ENCODE peak calls at places on chromosomes 3 and 15, in nine cellular contexts. One of them, this sample, is unnamed.

GRCh38 chr3:147299656-147300055 is 106.7 kb downstream of the ZIC4 start:
- DNase-seq in CD8-positive, alpha-beta T cell: no peak
- DNase-seq in A549: no peak
- DNase-seq in heart left ventricle: no peak
- DNase-seq in thoracic aorta: no peak
- DNase-seq in fibroblast of mammary gland: peak
- DNase-seq in effector memory CD4-positive, alpha-beta T cell: no peak
- DNase-seq in HL-60: no peak
- DNase-seq in AG04450: no peak
- DNase-seq in this sample: no peak

GRCh38 chr3:65048151-65048550 is 360.4 kb upstream of the ADAMTS9 start:
- DNase-seq in heart left ventricle: no peak
- DNase-seq in CD8-positive, alpha-beta T cell: no peak
- DNase-seq in HL-60: no peak
- DNase-seq in fibroblast of mammary gland: no peak
- DNase-seq in AG04450: no peak
- DNase-seq in A549: no peak
- DNase-seq in effector memory CD4-positive, alpha-beta T cell: no peak
- DNase-seq in thoracic aorta: no peak
- DNase-seq in this sample: no peak

GRCh38 chr3:48435774-48436476 is 4.0 kb downstream of the CCDC51 start:
- DNase-seq in thoracic aorta: no peak
- DNase-seq in CD8-positive, alpha-beta T cell: peak
- DNase-seq in fibroblast of mammary gland: peak
- DNase-seq in HL-60: peak
- DNase-seq in effector memory CD4-positive, alpha-beta T cell: peak
- DNase-seq in A549: peak
- DNase-seq in heart left ventricle: peak
- DNase-seq in AG04450: peak
- DNase-seq in this sample: no peak

GRCh38 chr15:68818088-68818670 is 2.5 kb downstream of the ANP32A start:
- DNase-seq in AG04450: no peak
- DNase-seq in A549: peak
- DNase-seq in thoracic aorta: no peak
- DNase-seq in heart left ventricle: peak
- DNase-seq in effector memory CD4-positive, alpha-beta T cell: peak
- DNase-seq in fibroblast of mammary gland: peak
- DNase-seq in HL-60: no peak
- DNase-seq in CD8-positive, alpha-beta T cell: peak
- DNase-seq in this sample: no peak

GRCh38 chr3:119529883-119530282 is 29.5 kb downstream of the CD80 start:
- DNase-seq in AG04450: peak
- DNase-seq in A549: no peak
- DNase-seq in thoracic aorta: no peak
- DNase-seq in CD8-positive, alpha-beta T cell: no peak
- DNase-seq in effector memory CD4-positive, alpha-beta T cell: no peak
- DNase-seq in HL-60: no peak
- DNase-seq in fibroblast of mammary gland: peak
- DNase-seq in heart left ventricle: no peak
- DNase-seq in this sample: no peak

GRCh38 chr3:119304201-119304713 is 10.1 kb downstream of the ARHGAP31 start:
- DNase-seq in AG04450: no peak
- DNase-seq in effector memory CD4-positive, alpha-beta T cell: no peak
- DNase-seq in HL-60: no peak
- DNase-seq in heart left ventricle: no peak
- DNase-seq in A549: no peak
- DNase-seq in fibroblast of mammary gland: peak
- DNase-seq in CD8-positive, alpha-beta T cell: no peak
- DNase-seq in thoracic aorta: no peak
- DNase-seq in this sample: peak

GRCh38 chr3:169495569-169495968 is 167.9 kb downstream of the MECOM start:
- DNase-seq in fibroblast of mammary gland: no peak
- DNase-seq in effector memory CD4-positive, alpha-beta T cell: no peak
- DNase-seq in thoracic aorta: no peak
- DNase-seq in AG04450: no peak
- DNase-seq in heart left ventricle: no peak
- DNase-seq in A549: no peak
- DNase-seq in HL-60: no peak
- DNase-seq in CD8-positive, alpha-beta T cell: no peak
- DNase-seq in this sample: no peak

GRCh38 chr3:120597445-120598049 is 1.4 kb downstream of the NDUFB4 start:
- DNase-seq in CD8-positive, alpha-beta T cell: no peak
- DNase-seq in fibroblast of mammary gland: no peak
- DNase-seq in AG04450: no peak
- DNase-seq in HL-60: no peak
- DNase-seq in A549: no peak
- DNase-seq in thoracic aorta: no peak
- DNase-seq in effector memory CD4-positive, alpha-beta T cell: no peak
- DNase-seq in heart left ventricle: no peak
- DNase-seq in this sample: no peak

GRCh38 chr15:83285284-83285978 is 967 bp upstream of the BNC1 start:
- DNase-seq in AG04450: no peak
- DNase-seq in fibroblast of mammary gland: no peak
- DNase-seq in thoracic aorta: no peak
- DNase-seq in effector memory CD4-positive, alpha-beta T cell: no peak
- DNase-seq in A549: no peak
- DNase-seq in CD8-positive, alpha-beta T cell: no peak
- DNase-seq in HL-60: no peak
- DNase-seq in heart left ventricle: no peak
- DNase-seq in this sample: no peak

GRCh38 chr15:83282141-83282540 is 2.3 kb downstream of the BNC1 start:
- DNase-seq in thoracic aorta: no peak
- DNase-seq in AG04450: no peak
- DNase-seq in A549: no peak
- DNase-seq in HL-60: no peak
- DNase-seq in fibroblast of mammary gland: no peak
- DNase-seq in effector memory CD4-positive, alpha-beta T cell: no peak
- DNase-seq in heart left ventricle: no peak
- DNase-seq in CD8-positive, alpha-beta T cell: no peak
- DNase-seq in this sample: no peak

GRCh38 chr15:83284563-83285283 is at the start of gene BNC1:
- DNase-seq in thoracic aorta: no peak
- DNase-seq in fibroblast of mammary gland: no peak
- DNase-seq in HL-60: no peak
- DNase-seq in AG04450: no peak
- DNase-seq in heart left ventricle: peak
- DNase-seq in effector memory CD4-positive, alpha-beta T cell: no peak
- DNase-seq in A549: no peak
- DNase-seq in CD8-positive, alpha-beta T cell: no peak
- DNase-seq in this sample: no peak

GRCh38 chr15:83283813-83284562 is 476 bp downstream of the BNC1 start:
- DNase-seq in heart left ventricle: peak
- DNase-seq in AG04450: no peak
- DNase-seq in CD8-positive, alpha-beta T cell: no peak
- DNase-seq in thoracic aorta: no peak
- DNase-seq in fibroblast of mammary gland: no peak
- DNase-seq in effector memory CD4-positive, alpha-beta T cell: no peak
- DNase-seq in HL-60: no peak
- DNase-seq in A549: no peak
- DNase-seq in this sample: no peak

DNA sequence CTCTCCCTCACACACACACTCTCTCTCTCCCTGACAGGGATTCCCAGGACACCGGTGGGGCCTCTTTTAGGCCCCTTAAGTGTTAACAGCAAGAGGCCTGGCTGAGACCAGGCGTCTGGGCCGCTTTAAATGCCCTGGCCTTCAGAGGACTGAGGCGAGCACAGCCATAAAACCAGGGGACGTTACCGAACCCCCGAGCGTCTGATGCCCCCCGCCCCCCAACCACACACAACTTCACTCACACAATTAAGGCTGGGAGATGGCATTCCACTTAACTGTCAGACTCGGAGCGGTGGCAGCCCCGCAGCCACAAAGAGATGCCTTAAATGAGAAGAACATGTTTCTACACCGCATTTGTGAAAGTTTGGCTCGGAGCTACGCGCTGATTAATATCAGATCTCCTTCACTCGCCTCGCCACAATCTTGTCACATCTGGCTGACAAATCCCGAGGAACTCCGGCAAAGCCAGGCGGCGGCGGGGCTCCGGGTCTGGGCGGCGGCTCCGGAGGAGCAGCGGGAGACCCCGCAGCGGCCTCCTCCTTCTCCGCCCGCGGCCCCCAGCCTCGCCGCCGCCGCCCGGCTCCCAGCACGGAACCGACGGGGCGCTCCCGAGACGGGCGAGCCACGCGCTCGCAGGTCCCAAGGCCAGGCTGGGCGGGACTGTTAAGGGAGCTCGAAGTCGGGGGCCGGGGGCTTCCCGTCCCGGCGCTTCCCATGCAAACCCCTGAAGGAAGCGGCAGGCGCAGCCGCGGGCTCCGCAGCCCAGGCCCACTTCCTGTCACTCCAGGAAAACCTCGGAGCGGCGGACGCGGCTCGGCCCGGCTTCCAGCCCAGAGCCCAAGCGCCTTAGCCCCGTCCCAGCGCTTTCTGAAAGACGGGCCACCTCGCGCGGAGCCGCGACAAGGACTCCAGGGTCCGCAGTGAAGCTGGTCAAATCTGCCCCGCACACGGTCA is 1.3 kb downstream of the BNC1 start:
- DNase-seq in thoracic aorta: no peak
- DNase-seq in heart left ventricle: peak
- DNase-seq in fibroblast of mammary gland: peak
- DNase-seq in effector memory CD4-positive, alpha-beta T cell: no peak
- DNase-seq in CD8-positive, alpha-beta T cell: no peak
- DNase-seq in A549: no peak
- DNase-seq in HL-60: no peak
- DNase-seq in AG04450: no peak
- DNase-seq in this sample: no peak
- H3K4me3 ChIP-seq in thoracic aorta: peak
- H3K4me3 ChIP-seq in heart left ventricle: peak
- H3K4me3 ChIP-seq in fibroblast of mammary gland: peak
- H3K4me3 ChIP-seq in effector memory CD4-positive, alpha-beta T cell: no peak
- H3K4me3 ChIP-seq in CD8-positive, alpha-beta T cell: no peak
- H3K4me3 ChIP-seq in A549: peak
- H3K4me3 ChIP-seq in HL-60: no peak
- H3K4me3 ChIP-seq in AG04450: peak
- H3K4me3 ChIP-seq in this sample: peak

DNA sequence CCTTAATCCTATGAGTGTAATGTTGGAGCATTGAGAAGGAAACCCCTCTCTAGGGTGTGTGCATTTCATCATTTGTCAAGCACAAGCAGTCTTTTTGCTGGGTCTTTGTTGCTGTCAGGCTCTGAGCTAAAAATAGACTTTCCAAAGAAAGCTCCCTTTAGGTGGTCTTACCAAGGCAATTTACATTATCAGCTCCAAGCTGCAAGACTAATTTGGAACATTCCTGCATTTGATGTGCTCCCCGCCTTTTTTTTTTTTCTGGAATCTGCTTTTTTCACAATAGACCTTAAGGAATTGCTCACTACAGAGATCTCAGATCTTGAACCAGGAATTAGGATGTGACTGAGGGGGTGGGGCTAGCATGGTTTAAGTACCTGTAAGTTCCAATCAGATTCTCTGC is 60.6 kb upstream of the STAC start:
- DNase-seq in heart left ventricle: no peak
- DNase-seq in CD8-positive, alpha-beta T cell: no peak
- DNase-seq in thoracic aorta: no peak
- DNase-seq in HL-60: no peak
- DNase-seq in fibroblast of mammary gland: no peak
- DNase-seq in AG04450: no peak
- DNase-seq in effector memory CD4-positive, alpha-beta T cell: no peak
- DNase-seq in A549: no peak
- DNase-seq in this sample: no peak
- H3K4me3 ChIP-seq in heart left ventricle: no peak
- H3K4me3 ChIP-seq in CD8-positive, alpha-beta T cell: no peak
- H3K4me3 ChIP-seq in thoracic aorta: no peak
- H3K4me3 ChIP-seq in HL-60: no peak
- H3K4me3 ChIP-seq in fibroblast of mammary gland: no peak
- H3K4me3 ChIP-seq in AG04450: no peak
- H3K4me3 ChIP-seq in effector memory CD4-positive, alpha-beta T cell: no peak
- H3K4me3 ChIP-seq in A549: no peak
- H3K4me3 ChIP-seq in this sample: no peak

GRCh38 chr15:40238481-40238926 is 359 bp upstream of the PAK6 start:
- DNase-seq in fibroblast of mammary gland: no peak
- DNase-seq in heart left ventricle: no peak
- DNase-seq in AG04450: no peak
- DNase-seq in effector memory CD4-positive, alpha-beta T cell: no peak
- DNase-seq in HL-60: no peak
- DNase-seq in A549: no peak
- DNase-seq in thoracic aorta: no peak
- DNase-seq in CD8-positive, alpha-beta T cell: no peak
- DNase-seq in this sample: no peak

GRCh38 chr15:40241305-40242215 is 2.7 kb downstream of the PAK6 start:
- DNase-seq in thoracic aorta: no peak
- DNase-seq in A549: no peak
- DNase-seq in heart left ventricle: no peak
- DNase-seq in fibroblast of mammary gland: no peak
- DNase-seq in effector memory CD4-positive, alpha-beta T cell: no peak
- DNase-seq in HL-60: no peak
- DNase-seq in CD8-positive, alpha-beta T cell: no peak
- DNase-seq in AG04450: no peak
- DNase-seq in this sample: no peak

GRCh38 chr15:40240619-40241304 is 1.9 kb downstream of the PAK6 start:
- DNase-seq in effector memory CD4-positive, alpha-beta T cell: no peak
- DNase-seq in heart left ventricle: no peak
- DNase-seq in AG04450: no peak
- DNase-seq in fibroblast of mammary gland: no peak
- DNase-seq in HL-60: no peak
- DNase-seq in thoracic aorta: no peak
- DNase-seq in CD8-positive, alpha-beta T cell: no peak
- DNase-seq in A549: no peak
- DNase-seq in this sample: no peak

GRCh38 chr15:40238927-40239591 is at the start of gene PAK6:
- DNase-seq in thoracic aorta: no peak
- DNase-seq in effector memory CD4-positive, alpha-beta T cell: no peak
- DNase-seq in A549: peak
- DNase-seq in heart left ventricle: no peak
- DNase-seq in HL-60: no peak
- DNase-seq in fibroblast of mammary gland: peak
- DNase-seq in CD8-positive, alpha-beta T cell: no peak
- DNase-seq in AG04450: no peak
- DNase-seq in this sample: no peak

GRCh38 chr15:40239671-40240618 is 1.1 kb downstream of the PAK6 start:
- DNase-seq in HL-60: no peak
- DNase-seq in thoracic aorta: no peak
- DNase-seq in heart left ventricle: no peak
- DNase-seq in effector memory CD4-positive, alpha-beta T cell: no peak
- DNase-seq in CD8-positive, alpha-beta T cell: no peak
- DNase-seq in fibroblast of mammary gland: no peak
- DNase-seq in A549: no peak
- DNase-seq in AG04450: no peak
- DNase-seq in this sample: no peak
- H3K4me3 ChIP-seq in HL-60: no peak
- H3K4me3 ChIP-seq in thoracic aorta: no peak
- H3K4me3 ChIP-seq in heart left ventricle: no peak
- H3K4me3 ChIP-seq in effector memory CD4-positive, alpha-beta T cell: no peak
- H3K4me3 ChIP-seq in CD8-positive, alpha-beta T cell: no peak
- H3K4me3 ChIP-seq in fibroblast of mammary gland: no peak
- H3K4me3 ChIP-seq in A549: no peak
- H3K4me3 ChIP-seq in AG04450: no peak
- H3K4me3 ChIP-seq in this sample: no peak

DNA sequence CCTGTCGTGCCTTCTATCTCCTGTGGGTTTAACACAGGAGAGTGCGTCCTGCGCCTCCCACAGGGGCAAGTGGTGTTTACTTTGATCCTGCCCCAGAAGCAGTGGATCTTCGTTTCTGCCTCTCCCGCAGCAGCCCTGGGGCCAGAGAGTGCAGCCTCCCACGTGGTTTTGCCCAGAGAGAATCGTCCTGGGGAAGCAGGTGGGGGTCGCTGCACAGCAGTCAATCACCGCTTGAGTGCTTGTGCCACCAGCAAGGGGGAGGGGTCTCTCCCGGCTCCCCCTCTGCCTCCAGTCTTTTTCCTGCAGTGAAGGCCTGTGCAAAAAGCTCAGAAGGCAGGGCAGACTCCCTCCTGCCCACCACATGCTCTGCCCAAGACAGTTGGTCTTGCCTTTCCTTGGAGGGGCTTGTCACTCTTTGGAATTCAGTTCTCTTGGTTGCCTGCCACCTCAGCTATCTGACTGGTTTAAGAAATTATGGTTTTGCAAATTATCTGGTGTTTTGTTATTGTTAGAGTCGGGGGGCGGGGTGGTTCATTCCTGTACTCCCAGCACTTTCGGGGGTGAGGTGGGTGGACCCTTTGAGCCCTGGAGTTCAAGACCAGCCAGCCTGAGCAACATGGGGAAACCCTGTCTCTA is 26.9 kb downstream of the STOML1 start:
- DNase-seq in HL-60: no peak
- DNase-seq in thoracic aorta: no peak
- DNase-seq in fibroblast of mammary gland: no peak
- DNase-seq in A549: no peak
- DNase-seq in heart left ventricle: no peak
- DNase-seq in CD8-positive, alpha-beta T cell: no peak
- DNase-seq in effector memory CD4-positive, alpha-beta T cell: no peak
- DNase-seq in AG04450: no peak
- DNase-seq in this sample: no peak
- H3K4me3 ChIP-seq in HL-60: no peak
- H3K4me3 ChIP-seq in thoracic aorta: peak
- H3K4me3 ChIP-seq in fibroblast of mammary gland: no peak
- H3K4me3 ChIP-seq in A549: no peak
- H3K4me3 ChIP-seq in heart left ventricle: no peak
- H3K4me3 ChIP-seq in CD8-positive, alpha-beta T cell: peak
- H3K4me3 ChIP-seq in effector memory CD4-positive, alpha-beta T cell: peak
- H3K4me3 ChIP-seq in AG04450: no peak
- H3K4me3 ChIP-seq in this sample: no peak

This sample was measured in retinal pigment epithelial cell.